ENCODE peak calls at places on chromosome 9, in four cellular contexts. One of them, this sample, is unnamed. For H3K36me3, the result is how much of the 10 kb centered on the place peaks cover.

GRCh38 chr9:99824378-99825157 is 2.9 kb downstream of the NR4A3 start:
- DNase-seq in adrenal gland: no peak
- DNase-seq in suprapubic skin: no peak
- DNase-seq in HepG2: peak
- DNase-seq in this sample: peak

GRCh38 chr9:33354651-33355211 is 47.6 kb downstream of the AQP7 start:
- DNase-seq in adrenal gland: no peak
- DNase-seq in suprapubic skin: no peak
- DNase-seq in HepG2: no peak
- DNase-seq in this sample: no peak

GRCh38 chr9:72324974-72325373 is 40.0 kb downstream of the ZFAND5 start:
- DNase-seq in adrenal gland: no peak
- DNase-seq in suprapubic skin: no peak
- DNase-seq in HepG2: peak
- DNase-seq in this sample: no peak

GRCh38 chr9:82021198-82021597 is 32.6 kb downstream of the SPATA31D1 start:
- DNase-seq in HepG2: peak
- DNase-seq in suprapubic skin: peak
- DNase-seq in adrenal gland: peak
- DNase-seq in this sample: no peak

GRCh38 chr9:97462159-97462558 is 39.3 kb upstream of the TMOD1 start:
- DNase-seq in adrenal gland: no peak
- DNase-seq in HepG2: no peak
- DNase-seq in suprapubic skin: no peak
- DNase-seq in this sample: no peak

GRCh38 chr9:106174331-106174730 is 480.0 kb downstream of the TMEM38B start:
- DNase-seq in HepG2: no peak
- DNase-seq in adrenal gland: no peak
- DNase-seq in suprapubic skin: no peak
- DNase-seq in this sample: no peak

GRCh38 chr9:113593682-113594281 is 130.3 kb downstream of the RGS3 start:
- DNase-seq in suprapubic skin: peak
- DNase-seq in HepG2: peak
- DNase-seq in adrenal gland: peak
- DNase-seq in this sample: peak

GRCh38 chr9:20783057-20784038 is 99.3 kb downstream of the FOCAD start:
- DNase-seq in adrenal gland: no peak
- DNase-seq in HepG2: no peak
- DNase-seq in suprapubic skin: no peak
- DNase-seq in this sample: no peak

GRCh38 chr9:27258662-27259061 is 38.3 kb downstream of the EQTN start:
- DNase-seq in suprapubic skin: no peak
- DNase-seq in HepG2: no peak
- DNase-seq in adrenal gland: no peak
- DNase-seq in this sample: no peak

GRCh38 chr9:126615251-126615790 is 1.6 kb downstream of the LMX1B start:
- DNase-seq in suprapubic skin: peak
- DNase-seq in adrenal gland: no peak
- DNase-seq in HepG2: peak
- DNase-seq in this sample: peak

GRCh38 chr9:108486791-108487190 is 369.0 kb downstream of the ACTL7B start:
- DNase-seq in HepG2: no peak
- DNase-seq in adrenal gland: no peak
- DNase-seq in suprapubic skin: no peak
- DNase-seq in this sample: no peak

GRCh38 chr9:136399176-136400037 is 563 bp downstream of the SNAPC4 start:
- DNase-seq in adrenal gland: no peak
- DNase-seq in HepG2: no peak
- DNase-seq in suprapubic skin: peak
- DNase-seq in this sample: no peak

GRCh38 chr9:69758981-69759477 is 782 bp downstream of the PTAR1 start:
- DNase-seq in suprapubic skin: no peak
- DNase-seq in HepG2: no peak
- DNase-seq in adrenal gland: no peak
- DNase-seq in this sample: no peak

GRCh38 chr9:33167949-33168535 is 906 bp upstream of the B4GALT1 start:
- DNase-seq in suprapubic skin: no peak
- DNase-seq in adrenal gland: no peak
- DNase-seq in HepG2: no peak
- DNase-seq in this sample: no peak

GRCh38 chr9:135906291-135907005 is 898 bp downstream of the CAMSAP1 start:
- DNase-seq in HepG2: no peak
- DNase-seq in adrenal gland: no peak
- DNase-seq in suprapubic skin: no peak
- DNase-seq in this sample: peak

GRCh38 chr9:69295872-69296562 is 29.0 kb upstream of the ENTREP1 start:
- DNase-seq in adrenal gland: no peak
- DNase-seq in suprapubic skin: no peak
- DNase-seq in HepG2: no peak
- DNase-seq in this sample: no peak

GRCh38 chr9:91847576-91847975 is 102.5 kb downstream of the ROR2 start:
- DNase-seq in suprapubic skin: no peak
- DNase-seq in adrenal gland: peak
- DNase-seq in HepG2: no peak
- DNase-seq in this sample: no peak

GRCh38 chr9:23821400-23822181 is 4.4 kb downstream of the ELAVL2 start:
- DNase-seq in adrenal gland: no peak
- DNase-seq in HepG2: no peak
- DNase-seq in suprapubic skin: no peak
- DNase-seq in this sample: peak

GRCh38 chr9:121778252-121779225 is 127.1 kb downstream of the DAB2IP start:
- DNase-seq in suprapubic skin: peak
- DNase-seq in adrenal gland: peak
- DNase-seq in HepG2: no peak
- DNase-seq in this sample: no peak

GRCh38 chr9:2615532-2615931 is 6.1 kb upstream of the VLDLR start:
- DNase-seq in suprapubic skin: no peak
- DNase-seq in adrenal gland: no peak
- DNase-seq in HepG2: no peak
- DNase-seq in this sample: no peak

GRCh38 chr9:36874921-36875320 is 159.1 kb downstream of the PAX5 start:
- DNase-seq in HepG2: no peak
- DNase-seq in suprapubic skin: no peak
- DNase-seq in adrenal gland: no peak
- DNase-seq in this sample: peak
- H3K36me3 ChIP-seq in HepG2: under half
- H3K36me3 ChIP-seq in suprapubic skin: under half
- H3K36me3 ChIP-seq in adrenal gland: under half
- H3K36me3 ChIP-seq in this sample: under half

GRCh38 chr9:134034215-134035040 is 9.1 kb downstream of the BRD3OS start:
- DNase-seq in suprapubic skin: peak
- DNase-seq in adrenal gland: no peak
- DNase-seq in HepG2: no peak
- DNase-seq in this sample: no peak

GRCh38 chr9:134032456-134033222 is 7.4 kb downstream of the BRD3OS start:
- DNase-seq in adrenal gland: no peak
- DNase-seq in suprapubic skin: peak
- DNase-seq in HepG2: no peak
- DNase-seq in this sample: no peak

GRCh38 chr9:134033516-134034214 is 8.4 kb downstream of the BRD3OS start:
- DNase-seq in suprapubic skin: peak
- DNase-seq in HepG2: no peak
- DNase-seq in adrenal gland: no peak
- DNase-seq in this sample: no peak

GRCh38 chr9:134036130-134036529 is 10.8 kb downstream of the BRD3OS start:
- DNase-seq in adrenal gland: no peak
- DNase-seq in HepG2: no peak
- DNase-seq in suprapubic skin: peak
- DNase-seq in this sample: no peak

GRCh38 chr9:134035041-134036039 is 10.1 kb downstream of the BRD3OS start:
- DNase-seq in HepG2: no peak
- DNase-seq in adrenal gland: no peak
- DNase-seq in suprapubic skin: peak
- DNase-seq in this sample: peak
- H3K36me3 ChIP-seq in HepG2: under half
- H3K36me3 ChIP-seq in adrenal gland: half or more
- H3K36me3 ChIP-seq in suprapubic skin: half or more
- H3K36me3 ChIP-seq in this sample: under half

GRCh38 chr9:137640862-137641261 is 22.1 kb downstream of the EHMT1 start:
- DNase-seq in suprapubic skin: no peak
- DNase-seq in adrenal gland: no peak
- DNase-seq in HepG2: no peak
- DNase-seq in this sample: no peak
- H3K36me3 ChIP-seq in suprapubic skin: under half
- H3K36me3 ChIP-seq in adrenal gland: under half
- H3K36me3 ChIP-seq in HepG2: under half
- H3K36me3 ChIP-seq in this sample: under half

DNA sequence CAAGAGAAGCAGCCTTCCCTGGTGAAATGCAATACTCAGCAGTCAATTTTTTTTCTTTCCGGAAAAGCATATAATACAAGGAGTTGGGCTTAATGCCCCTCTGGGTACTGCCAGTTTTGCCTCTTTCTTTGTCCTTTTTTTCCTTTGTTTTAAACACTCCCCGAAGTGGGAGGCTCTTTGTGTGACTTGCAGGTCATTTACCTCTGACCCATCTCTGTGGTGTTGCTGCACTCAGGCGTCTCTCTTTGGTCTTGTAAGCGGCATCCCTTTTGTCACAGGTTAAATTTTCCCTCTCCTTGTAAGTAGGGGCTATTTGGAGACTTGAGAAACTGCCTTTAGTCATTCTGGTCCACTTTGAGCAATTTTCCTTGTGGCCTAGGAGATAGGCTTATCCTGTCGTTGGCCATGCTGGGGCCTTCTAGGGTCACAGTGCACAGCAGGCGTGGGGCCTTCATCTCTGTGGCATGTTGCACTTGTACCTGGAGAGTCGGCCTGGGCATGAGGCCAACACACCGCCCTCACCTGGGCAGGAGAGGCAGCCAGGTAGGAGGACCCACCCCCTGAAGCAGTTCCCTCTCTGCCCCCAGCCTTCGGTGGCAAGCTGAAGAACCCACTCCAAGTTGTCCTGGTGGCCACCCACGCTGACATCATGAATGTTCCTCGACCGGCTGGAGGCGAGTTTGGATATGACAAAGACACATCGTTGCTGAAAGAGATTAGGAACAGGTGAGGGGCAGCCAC is 27.7 kb upstream of the CTSL start:
- DNase-seq in HepG2: no peak
- DNase-seq in suprapubic skin: no peak
- DNase-seq in adrenal gland: no peak
- DNase-seq in this sample: no peak
- H3K36me3 ChIP-seq in HepG2: under half
- H3K36me3 ChIP-seq in suprapubic skin: under half
- H3K36me3 ChIP-seq in adrenal gland: under half
- H3K36me3 ChIP-seq in this sample: under half

This sample was measured in aorta.